ENCODE peak calls at places on chromosomes 4 and X, in seven cellular contexts. N, Z, D, U, A, O and V are unnamed samples.

GRCh38 chr4:110049951-110050925 is 137.6 kb downstream of the EGF start:
- DNase-seq in U (peak; percentile 44), Z (no peak), A (peak; percentile 48), N (peak; percentile 42), O (peak; percentile 74), D (peak; percentile 58), V (peak; percentile 44)

GRCh38 chr4:100061835-100062234 is 111.8 kb upstream of the H2AZ1 start:
- DNase-seq in U (no peak), O (peak; percentile 58), D (no peak), N (no peak), A (no peak), Z (no peak), V (no peak)

GRCh38 chrX:78650906-78651437 is 8.2 kb downstream of the RTL3 start:
- DNase-seq in A (peak; percentile 91), U (peak; percentile 87), O (peak; percentile 84), Z (no peak), N (no peak), D (no peak), V (no peak)

GRCh38 chr4:34417160-34417559 is 1827.2 kb downstream of the ARAP2 start:
- DNase-seq in D (no peak), A (peak; percentile 0), N (no peak), U (no peak), Z (no peak), O (peak; percentile 4), V (no peak)

GRCh38 chrX:39982927-39983326 is 114.8 kb downstream of the BCOR start:
- DNase-seq in O (no peak), A (no peak), D (no peak), Z (no peak), U (no peak), N (no peak), V (no peak)

GRCh38 chrX:70424801-70425200 is 1.7 kb downstream of the GDPD2 start:
- DNase-seq in U (no peak), D (no peak), A (no peak), Z (no peak), N (no peak), O (no peak), V (no peak)

GRCh38 chrX:136850441-136851175 is 29.9 kb downstream of the RBMX start:
- DNase-seq in A (peak; percentile 20), U (no peak), D (no peak), O (peak; percentile 63), N (no peak), Z (no peak), V (no peak)

GRCh38 chr4:3124070-3124767 is 49.7 kb downstream of the HTT start:
- DNase-seq in O (no peak), Z (no peak), U (no peak), A (no peak), N (no peak), D (no peak), V (no peak)

GRCh38 chr4:109012286-109012880 is 249.5 kb upstream of the ETNPPL start:
- DNase-seq in A (no peak), O (no peak), N (no peak), Z (no peak), U (no peak), D (no peak), V (no peak)

GRCh38 chr4:169159614-169160013 is 111.1 kb downstream of the SH3RF1 start:
- DNase-seq in O (peak; percentile 90), A (peak; percentile 91), Z (no peak), D (no peak), N (no peak), U (no peak), V (no peak)

GRCh38 chr4:129140521-129140920 is 44.6 kb downstream of the C4orf33 start:
- DNase-seq in D (no peak), U (no peak), N (no peak), A (no peak), Z (no peak), O (peak; percentile 37), V (no peak)

GRCh38 chrX:103878466-103879151 is 46.6 kb upstream of the RAB9B start:
- DNase-seq in Z (no peak), A (peak; percentile 79), N (no peak), O (peak; percentile 72), D (no peak), U (no peak), V (no peak)

GRCh38 chr4:185559913-185560281 is 24.6 kb upstream of the PDLIM3 start:
- DNase-seq in Z (no peak), O (peak; percentile 79), U (no peak), N (peak; percentile 51), D (no peak), A (peak; percentile 9), V (no peak)

GRCh38 chr4:32268949-32269348 is 1548.8 kb downstream of the PCDH7 start:
- DNase-seq in O (peak; percentile 43), N (no peak), Z (no peak), A (no peak), D (no peak), U (no peak), V (no peak)

GRCh38 chrX:20061869-20062254 is 54.8 kb downstream of the MAP7D2 start:
- DNase-seq in D (no peak), U (peak; percentile 33), O (peak; percentile 81), Z (no peak), A (peak; percentile 60), N (no peak), V (no peak)

GRCh38 chr4:11505225-11505971 is 76.7 kb upstream of the HS3ST1 start:
- DNase-seq in U (no peak), O (peak; percentile 24), Z (no peak), N (no peak), A (no peak), D (no peak), V (no peak)

GRCh38 chr4:185721190-185721948 is 90.6 kb downstream of the SORBS2 start:
- DNase-seq in Z (no peak), U (no peak), N (no peak), D (no peak), A (peak; percentile 69), O (peak; percentile 82), V (no peak)

GRCh38 chrX:77785400-77785745 is 643 bp downstream of the ATRX start:
- DNase-seq in O (peak; percentile 23), Z (no peak), D (no peak), N (peak; percentile 22), A (peak; percentile 11), U (no peak), V (no peak)

GRCh38 chr4:185623444-185624247 is 88.3 kb upstream of the PDLIM3 start:
- DNase-seq in A (no peak), Z (no peak), D (no peak), O (no peak), N (no peak), U (no peak), V (no peak)

GRCh38 chrX:47177079-47177478 is 16.6 kb upstream of the UBA1 start:
- DNase-seq in N (no peak), D (no peak), U (no peak), O (no peak), Z (no peak), A (no peak), V (no peak)

GRCh38 chrX:30489323-30489722 is 88.2 kb downstream of the TASL start:
- DNase-seq in U (no peak), O (no peak), Z (no peak), N (no peak), D (no peak), A (no peak), V (no peak)

GRCh38 chr4:89307446-89308160 is at the start of gene GPRIN3:
- DNase-seq in A (peak; percentile 16), O (no peak), Z (no peak), U (peak; percentile 65), N (peak; percentile 16), D (peak; percentile 68), V (peak; percentile 42)
- TF ChIP-seq CTCF in A (no peak), O (peak; percentile 18), Z (no peak), U (peak; percentile 31), N (no peak), D (no peak), V (no peak)

GRCh38 chrX:24148118-24148517 is 1.4 kb upstream of the ZFX start:
- DNase-seq in D (no peak), O (peak; percentile 20), Z (no peak), N (no peak), A (no peak), U (peak; percentile 52), V (no peak)

GRCh38 chrX:24147165-24147564 is 2.4 kb upstream of the ZFX start:
- DNase-seq in A (no peak), O (no peak), D (no peak), U (no peak), Z (no peak), N (no peak), V (no peak)

GRCh38 chrX:24146283-24146865 is 3.2 kb upstream of the ZFX start:
- DNase-seq in D (no peak), N (no peak), O (peak; percentile 39), A (peak; percentile 42), Z (no peak), U (no peak), V (no peak)

GRCh38 chrX:24144528-24144927 is 5.0 kb upstream of the ZFX start:
- DNase-seq in D (no peak), A (no peak), O (no peak), N (no peak), U (no peak), Z (no peak), V (no peak)

GRCh38 chrX:24145340-24146186 is 4.0 kb upstream of the ZFX start:
- DNase-seq in Z (no peak), A (peak; percentile 78), D (no peak), U (no peak), O (peak; percentile 39), N (no peak), V (no peak)
- TF ChIP-seq CTCF in Z (no peak), A (peak; percentile 31), D (no peak), U (no peak), O (peak; percentile 31), N (no peak), V (no peak)

GRCh38 chrX:129361566-129361965 is 161.7 kb downstream of the SMARCA1 start:
- DNase-seq in U (no peak), N (no peak), A (peak; percentile 39), Z (no peak), O (no peak), D (no peak), V (no peak)

GRCh38 chrX:129359269-129359668 is 164.0 kb downstream of the SMARCA1 start:
- DNase-seq in D (no peak), N (no peak), U (peak; percentile 33), A (peak; percentile 15), Z (no peak), O (peak; percentile 9), V (no peak)

GRCh38 chrX:129360175-129360574 is 163.1 kb downstream of the SMARCA1 start:
- DNase-seq in Z (no peak), D (peak; percentile 24), N (peak; percentile 15), A (peak; percentile 25), U (peak; percentile 82), O (peak; percentile 59), V (peak; percentile 13)
- TF ChIP-seq CTCF in Z (peak; percentile 39), D (peak; percentile 38), N (no peak), A (peak; percentile 43), U (peak; percentile 71), O (peak; percentile 53), V (peak; percentile 47)

DNA sequence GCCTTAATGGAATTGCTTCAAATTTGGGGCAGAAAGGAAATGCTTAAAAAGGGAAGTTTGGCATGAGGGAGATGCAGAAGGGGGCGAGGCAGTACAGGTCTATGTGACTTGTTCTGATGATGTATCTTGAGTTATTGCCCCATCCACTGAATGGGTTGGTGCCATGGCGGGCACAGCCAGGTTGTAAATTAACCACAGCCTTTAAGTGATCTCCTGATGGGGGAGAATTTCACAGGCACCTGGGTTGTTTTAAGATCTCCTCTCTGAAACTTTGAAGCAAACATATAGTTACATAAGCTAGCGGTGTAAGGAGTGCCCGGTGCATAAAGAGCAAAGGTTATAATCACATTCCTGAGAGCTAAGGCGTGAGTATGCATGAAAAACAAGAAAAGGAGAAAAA is 37.0 kb downstream of the NPY5R start:
- DNase-seq in U (no peak), N (no peak), O (no peak), D (no peak), Z (no peak), A (no peak), V (no peak)
- TF ChIP-seq CTCF in U (no peak), N (no peak), O (no peak), D (no peak), Z (no peak), A (no peak), V (no peak)